ENCODE peak calls at places on chromosomes 1 and 21, in seven cellular contexts. R is GM04503, J is foreskin melanocyte, K is NCI-H1105 treated with DMSO at 0.1 percent for 48 hours, X is fibroblast of mammary gland, O is left ventricle myocardium superior, A is NCI-H1092 treated with DMSO at 0.1 percent for 48 hours. B is an unnamed sample.

GRCh38 chr1:11052839-11053757 is 6.1 kb upstream of the MASP2 start:
- DNase-seq in R (no peak), J (no peak), K (peak; percentile 88), X (peak; percentile 34), O (no peak), A (peak; percentile 65), B (peak; percentile 47)

GRCh38 chr1:93758842-93759515 is 77.3 kb upstream of the BCAR3 start:
- DNase-seq in R (no peak), J (peak; percentile 67), K (no peak), X (peak; percentile 86), O (peak; percentile 42), A (no peak), B (no peak)

GRCh38 chr1:74686941-74687340 is 13.3 kb upstream of the ERICH3 start:
- DNase-seq in R (no peak), J (no peak), K (no peak), X (no peak), O (no peak), A (no peak), B (no peak)

GRCh38 chr1:24702511-24703293 is 42.5 kb upstream of the CLIC4 start:
- DNase-seq in R (no peak), J (no peak), K (no peak), X (peak; percentile 51), O (peak; percentile 60), A (peak; percentile 95), B (no peak)

GRCh38 chr1:9303916-9304315 is 11.2 kb downstream of the SPSB1 start:
- DNase-seq in R (no peak), J (no peak), K (no peak), X (no peak), O (no peak), A (no peak), B (no peak)

GRCh38 chr1:46532498-46533178 is 18.8 kb downstream of the KNCN start:
- DNase-seq in R (no peak), J (no peak), K (peak; percentile 68), X (peak; percentile 37), O (peak; percentile 84), A (peak; percentile 27), B (peak; percentile 74)

GRCh38 chr1:208161656-208162375 is 82.4 kb downstream of the PLXNA2 start:
- DNase-seq in R (no peak), J (no peak), K (no peak), X (peak; percentile 49), O (no peak), A (no peak), B (no peak)

GRCh38 chr1:186303911-186304310 is 71.1 kb downstream of the TPR start:
- DNase-seq in R (no peak), J (no peak), K (no peak), X (no peak), O (no peak), A (no peak), B (no peak)

GRCh38 chr1:161987872-161988271 is 35.8 kb downstream of the OLFML2B start:
- DNase-seq in R (no peak), J (no peak), K (no peak), X (no peak), O (no peak), A (no peak), B (no peak)

GRCh38 chr21:46424062-46424591 is 34.6 kb upstream of the DIP2A start:
- DNase-seq in R (no peak), J (no peak), K (no peak), X (no peak), O (peak; percentile 21), A (peak; percentile 17), B (no peak)

GRCh38 chr1:192401832-192402231 is 85.0 kb downstream of the RGS21 start:
- DNase-seq in R (no peak), J (peak; percentile 4), K (no peak), X (peak; percentile 24), O (no peak), A (no peak), B (no peak)

GRCh38 chr1:224629965-224630364 is 13.8 kb downstream of the CNIH3 start:
- DNase-seq in R (no peak), J (no peak), K (peak; percentile 81), X (no peak), O (no peak), A (no peak), B (no peak)

GRCh38 chr21:37087188-37087587 is 14.1 kb downstream of the TTC3 start:
- DNase-seq in R (no peak), J (no peak), K (no peak), X (peak; percentile 85), O (no peak), A (peak; percentile 13), B (no peak)

GRCh38 chr1:43936470-43937151 is 3.0 kb downstream of the ARTN start:
- DNase-seq in R (no peak), J (no peak), K (peak; percentile 39), X (no peak), O (peak; percentile 66), A (peak; percentile 36), B (no peak)

GRCh38 chr1:246567258-246568235 is 1.3 kb downstream of the CNST start:
- DNase-seq in R (peak; percentile 82), J (no peak), K (no peak), X (peak; percentile 81), O (no peak), A (peak; percentile 14), B (no peak)

GRCh38 chr1:58457023-58457635 is 89.4 kb downstream of the OMA1 start:
- DNase-seq in R (no peak), J (no peak), K (no peak), X (no peak), O (no peak), A (no peak), B (no peak)

GRCh38 chr1:162631546-162632233 is 574 bp upstream of the DDR2 start:
- DNase-seq in R (no peak), J (peak; percentile 75), K (no peak), X (peak; percentile 81), O (peak; percentile 38), A (no peak), B (peak; percentile 61)

GRCh38 chr1:199020904-199021303 is 382.1 kb downstream of the PTPRC start:
- DNase-seq in R (no peak), J (no peak), K (no peak), X (no peak), O (no peak), A (no peak), B (no peak)

GRCh38 chr1:79603862-79604261 is 597.3 kb upstream of the ADGRL4 start:
- DNase-seq in R (peak; percentile 49), J (peak; percentile 7), K (no peak), X (peak; percentile 51), O (no peak), A (no peak), B (no peak)

GRCh38 chr21:29349702-29350101 is 51.0 kb downstream of the BACH1 start:
- DNase-seq in R (no peak), J (no peak), K (peak; percentile 20), X (no peak), O (no peak), A (no peak), B (no peak)

GRCh38 chr21:20996421-20997307 is 1.5 kb upstream of the NCAM2 start:
- DNase-seq in R (no peak), J (no peak), K (no peak), X (no peak), O (no peak), A (no peak), B (no peak)

GRCh38 chr1:90955769-90956168 is 66.1 kb downstream of the ZNF644 start:
- DNase-seq in R (no peak), J (no peak), K (no peak), X (no peak), O (no peak), A (no peak), B (no peak)

GRCh38 chr1:107057197-107058133 is 991 bp downstream of the PRMT6 start:
- DNase-seq in R (no peak), J (peak; percentile 42), K (peak; percentile 66), X (peak; percentile 44), O (peak; percentile 86), A (peak; percentile 76), B (peak; percentile 74)

GRCh38 chr1:228278432-228278941 is 70.6 kb downstream of the OBSCN start:
- DNase-seq in R (no peak), J (no peak), K (no peak), X (no peak), O (no peak), A (no peak), B (peak; percentile 16)

GRCh38 chr1:205700865-205701401 is 20.6 kb upstream of the SLC45A3 start:
- DNase-seq in R (no peak), J (no peak), K (no peak), X (peak; percentile 28), O (peak; percentile 35), A (peak; percentile 61), B (no peak)

GRCh38 chr1:23594149-23594917 is 35.0 kb upstream of the ID3 start:
- DNase-seq in R (no peak), J (no peak), K (no peak), X (no peak), O (no peak), A (no peak), B (no peak)

GRCh38 chr1:151898519-151898991 is 10.8 kb downstream of the THEM4 start:
- DNase-seq in R (no peak), J (no peak), K (peak; percentile 1), X (no peak), O (peak; percentile 38), A (no peak), B (no peak)

GRCh38 chr1:43706598-43707190 is 642 bp upstream of the ST3GAL3 start:
- DNase-seq in R (no peak), J (no peak), K (peak; percentile 13), X (peak; percentile 31), O (no peak), A (peak; percentile 42), B (peak; percentile 23)

GRCh38 chr1:19661721-19662228 is 2.9 kb upstream of the HTR6 start:
- DNase-seq in R (no peak), J (no peak), K (peak; percentile 38), X (peak; percentile 59), O (no peak), A (peak; percentile 28), B (peak; percentile 47)

GRCh38 chr21:33289199-33289819 is 23.1 kb downstream of the IL10RB start:
- DNase-seq in R (no peak), J (no peak), K (no peak), X (peak; percentile 19), O (no peak), A (no peak), B (no peak)

GRCh38 chr1:5564578-5565257 is 427.5 kb downstream of the NPHP4 start:
- DNase-seq in R (no peak), J (no peak), K (no peak), X (no peak), O (no peak), A (no peak), B (no peak)

GRCh38 chr1:79353224-79353623 is 346.7 kb upstream of the ADGRL4 start:
- DNase-seq in R (no peak), J (peak; percentile 59), K (no peak), X (peak; percentile 83), O (no peak), A (peak; percentile 21), B (no peak)

GRCh38 chr1:2038229-2038628 is 12.0 kb upstream of the PRKCZ start:
- DNase-seq in R (no peak), J (no peak), K (no peak), X (no peak), O (no peak), A (no peak), B (no peak)

GRCh38 chr21:36509966-36510742 is 30.2 kb upstream of the CLDN14 start:
- DNase-seq in R (no peak), J (no peak), K (no peak), X (no peak), O (no peak), A (no peak), B (no peak)

GRCh38 chr1:213530607-213531320 is 457.0 kb upstream of the PROX1 start:
- DNase-seq in R (no peak), J (no peak), K (no peak), X (no peak), O (no peak), A (no peak), B (no peak)

B was measured in ovary.